ENCODE peak calls at places on chromosomes 16 and 17, in ten cellular contexts. One of them, this sample, is unnamed.

GRCh38 chr17:83133302-83134121 is 54.1 kb downstream of the METRNL start:
- DNase-seq in body of pancreas: no peak
- DNase-seq in AG09309: no peak
- DNase-seq in A549: no peak
- DNase-seq in heart right ventricle: no peak
- DNase-seq in stimulated activated CD8-positive, alpha-beta memory T cell treated with anti-CD3 and anti-CD28 coated beads, Interleukin-7, amount 100 ng/mL, for 1 hour: no peak
- DNase-seq in fibroblast of mammary gland: no peak
- DNase-seq in cardiac fibroblast: no peak
- DNase-seq in kidney: peak
- DNase-seq in effector memory CD4-positive, alpha-beta T cell: no peak
- DNase-seq in this sample: no peak

GRCh38 chr16:11405331-11406176 is 60.3 kb downstream of the RMI2 start:
- DNase-seq in body of pancreas: peak
- DNase-seq in AG09309: no peak
- DNase-seq in A549: peak
- DNase-seq in heart right ventricle: no peak
- DNase-seq in stimulated activated CD8-positive, alpha-beta memory T cell treated with anti-CD3 and anti-CD28 coated beads, Interleukin-7, amount 100 ng/mL, for 1 hour: peak
- DNase-seq in fibroblast of mammary gland: peak
- DNase-seq in cardiac fibroblast: peak
- DNase-seq in kidney: peak
- DNase-seq in effector memory CD4-positive, alpha-beta T cell: no peak
- DNase-seq in this sample: peak

GRCh38 chr17:61324540-61324868 is 75.1 kb upstream of the TBX2 start:
- DNase-seq in body of pancreas: no peak
- DNase-seq in AG09309: no peak
- DNase-seq in A549: peak
- DNase-seq in heart right ventricle: no peak
- DNase-seq in stimulated activated CD8-positive, alpha-beta memory T cell treated with anti-CD3 and anti-CD28 coated beads, Interleukin-7, amount 100 ng/mL, for 1 hour: no peak
- DNase-seq in fibroblast of mammary gland: peak
- DNase-seq in cardiac fibroblast: no peak
- DNase-seq in kidney: no peak
- DNase-seq in effector memory CD4-positive, alpha-beta T cell: no peak
- DNase-seq in this sample: no peak

GRCh38 chr17:151886-152859 is 14.8 kb downstream of the SCGB1C2 start:
- DNase-seq in body of pancreas: no peak
- DNase-seq in AG09309: no peak
- DNase-seq in A549: peak
- DNase-seq in heart right ventricle: no peak
- DNase-seq in stimulated activated CD8-positive, alpha-beta memory T cell treated with anti-CD3 and anti-CD28 coated beads, Interleukin-7, amount 100 ng/mL, for 1 hour: no peak
- DNase-seq in fibroblast of mammary gland: no peak
- DNase-seq in cardiac fibroblast: no peak
- DNase-seq in kidney: peak
- DNase-seq in effector memory CD4-positive, alpha-beta T cell: no peak
- DNase-seq in this sample: no peak

GRCh38 chr16:66551788-66552287 is 538 bp upstream of the CKLF start:
- DNase-seq in body of pancreas: no peak
- DNase-seq in AG09309: no peak
- DNase-seq in A549: peak
- DNase-seq in heart right ventricle: no peak
- DNase-seq in stimulated activated CD8-positive, alpha-beta memory T cell treated with anti-CD3 and anti-CD28 coated beads, Interleukin-7, amount 100 ng/mL, for 1 hour: no peak
- DNase-seq in fibroblast of mammary gland: no peak
- DNase-seq in cardiac fibroblast: no peak
- DNase-seq in kidney: no peak
- DNase-seq in effector memory CD4-positive, alpha-beta T cell: no peak
- DNase-seq in this sample: no peak

GRCh38 chr16:1771072-1771863 is at the start of gene NME3:
- DNase-seq in body of pancreas: peak
- DNase-seq in AG09309: no peak
- DNase-seq in A549: peak
- DNase-seq in heart right ventricle: peak
- DNase-seq in stimulated activated CD8-positive, alpha-beta memory T cell treated with anti-CD3 and anti-CD28 coated beads, Interleukin-7, amount 100 ng/mL, for 1 hour: peak
- DNase-seq in fibroblast of mammary gland: peak
- DNase-seq in cardiac fibroblast: peak
- DNase-seq in kidney: peak
- DNase-seq in effector memory CD4-positive, alpha-beta T cell: peak
- DNase-seq in this sample: peak

GRCh38 chr17:16353702-16354174 is 469 bp upstream of the CENPV start:
- DNase-seq in body of pancreas: no peak
- DNase-seq in AG09309: no peak
- DNase-seq in A549: no peak
- DNase-seq in heart right ventricle: no peak
- DNase-seq in stimulated activated CD8-positive, alpha-beta memory T cell treated with anti-CD3 and anti-CD28 coated beads, Interleukin-7, amount 100 ng/mL, for 1 hour: no peak
- DNase-seq in fibroblast of mammary gland: no peak
- DNase-seq in cardiac fibroblast: no peak
- DNase-seq in kidney: no peak
- DNase-seq in effector memory CD4-positive, alpha-beta T cell: no peak
- DNase-seq in this sample: no peak

GRCh38 chr17:14630025-14630424 is 329.1 kb downstream of the HS3ST3B1 start:
- DNase-seq in body of pancreas: no peak
- DNase-seq in AG09309: no peak
- DNase-seq in A549: no peak
- DNase-seq in heart right ventricle: no peak
- DNase-seq in stimulated activated CD8-positive, alpha-beta memory T cell treated with anti-CD3 and anti-CD28 coated beads, Interleukin-7, amount 100 ng/mL, for 1 hour: no peak
- DNase-seq in fibroblast of mammary gland: no peak
- DNase-seq in cardiac fibroblast: no peak
- DNase-seq in kidney: no peak
- DNase-seq in effector memory CD4-positive, alpha-beta T cell: no peak
- DNase-seq in this sample: no peak

GRCh38 chr16:67157892-67158635 is 1.6 kb downstream of the TRADD start:
- DNase-seq in body of pancreas: no peak
- DNase-seq in AG09309: no peak
- DNase-seq in A549: no peak
- DNase-seq in heart right ventricle: no peak
- DNase-seq in stimulated activated CD8-positive, alpha-beta memory T cell treated with anti-CD3 and anti-CD28 coated beads, Interleukin-7, amount 100 ng/mL, for 1 hour: no peak
- DNase-seq in fibroblast of mammary gland: no peak
- DNase-seq in cardiac fibroblast: no peak
- DNase-seq in kidney: peak
- DNase-seq in effector memory CD4-positive, alpha-beta T cell: no peak
- DNase-seq in this sample: no peak

GRCh38 chr16:81453091-81453728 is 8.6 kb downstream of the CMIP start:
- DNase-seq in body of pancreas: no peak
- DNase-seq in AG09309: no peak
- DNase-seq in A549: no peak
- DNase-seq in heart right ventricle: no peak
- DNase-seq in stimulated activated CD8-positive, alpha-beta memory T cell treated with anti-CD3 and anti-CD28 coated beads, Interleukin-7, amount 100 ng/mL, for 1 hour: no peak
- DNase-seq in fibroblast of mammary gland: no peak
- DNase-seq in cardiac fibroblast: no peak
- DNase-seq in kidney: no peak
- DNase-seq in effector memory CD4-positive, alpha-beta T cell: no peak
- DNase-seq in this sample: no peak

GRCh38 chr17:5942687-5943086 is 127.5 kb upstream of the WSCD1 start:
- DNase-seq in body of pancreas: no peak
- DNase-seq in AG09309: no peak
- DNase-seq in A549: no peak
- DNase-seq in heart right ventricle: no peak
- DNase-seq in stimulated activated CD8-positive, alpha-beta memory T cell treated with anti-CD3 and anti-CD28 coated beads, Interleukin-7, amount 100 ng/mL, for 1 hour: no peak
- DNase-seq in fibroblast of mammary gland: no peak
- DNase-seq in cardiac fibroblast: no peak
- DNase-seq in kidney: no peak
- DNase-seq in effector memory CD4-positive, alpha-beta T cell: no peak
- DNase-seq in this sample: no peak

GRCh38 chr16:70364399-70364798 is 17.7 kb downstream of the DDX19A start:
- DNase-seq in body of pancreas: no peak
- DNase-seq in AG09309: no peak
- DNase-seq in A549: no peak
- DNase-seq in heart right ventricle: no peak
- DNase-seq in stimulated activated CD8-positive, alpha-beta memory T cell treated with anti-CD3 and anti-CD28 coated beads, Interleukin-7, amount 100 ng/mL, for 1 hour: no peak
- DNase-seq in fibroblast of mammary gland: no peak
- DNase-seq in cardiac fibroblast: no peak
- DNase-seq in kidney: no peak
- DNase-seq in effector memory CD4-positive, alpha-beta T cell: no peak
- DNase-seq in this sample: no peak